ENCODE peak calls at places on chromosome 2, in five cellular contexts. One of them, this sample, is unnamed. For H3K36me3, the result is how much of the 10 kb centered on the place peaks cover.

GRCh38 chr2:27086722-27087446 is at the start of gene KHK:
- DNase-seq in GM23338: peak
- DNase-seq in mammary epithelial cell: no peak
- DNase-seq in right lobe of liver: peak
- DNase-seq in endothelial cell of umbilical vein: no peak
- DNase-seq in this sample: peak

GRCh38 chr2:45889620-45890019 is 238.1 kb downstream of the PRKCE start:
- DNase-seq in GM23338: no peak
- DNase-seq in mammary epithelial cell: no peak
- DNase-seq in right lobe of liver: no peak
- DNase-seq in endothelial cell of umbilical vein: no peak
- DNase-seq in this sample: no peak

GRCh38 chr2:98665638-98666037 is 57.2 kb downstream of the UNC50 start:
- DNase-seq in GM23338: no peak
- DNase-seq in mammary epithelial cell: no peak
- DNase-seq in right lobe of liver: no peak
- DNase-seq in endothelial cell of umbilical vein: no peak
- DNase-seq in this sample: no peak

GRCh38 chr2:174342600-174343342 is 8.0 kb downstream of the SP9 start:
- DNase-seq in GM23338: peak
- DNase-seq in mammary epithelial cell: no peak
- DNase-seq in right lobe of liver: no peak
- DNase-seq in endothelial cell of umbilical vein: peak
- DNase-seq in this sample: no peak

GRCh38 chr2:169272035-169272434 is 90.3 kb downstream of the LRP2 start:
- DNase-seq in GM23338: no peak
- DNase-seq in mammary epithelial cell: no peak
- DNase-seq in right lobe of liver: no peak
- DNase-seq in endothelial cell of umbilical vein: no peak
- DNase-seq in this sample: no peak

GRCh38 chr2:239264838-239265651 is 135.8 kb downstream of the HDAC4 start:
- DNase-seq in GM23338: no peak
- DNase-seq in mammary epithelial cell: no peak
- DNase-seq in right lobe of liver: no peak
- DNase-seq in endothelial cell of umbilical vein: no peak
- DNase-seq in this sample: no peak

GRCh38 chr2:1942146-1942545 is 197.8 kb upstream of the PXDN start:
- DNase-seq in GM23338: no peak
- DNase-seq in mammary epithelial cell: no peak
- DNase-seq in right lobe of liver: no peak
- DNase-seq in endothelial cell of umbilical vein: no peak
- DNase-seq in this sample: no peak

GRCh38 chr2:104321141-104321799 is 532.6 kb upstream of the POU3F3 start:
- DNase-seq in GM23338: peak
- DNase-seq in mammary epithelial cell: no peak
- DNase-seq in right lobe of liver: no peak
- DNase-seq in endothelial cell of umbilical vein: no peak
- DNase-seq in this sample: no peak

GRCh38 chr2:232568161-232568560 is 17.7 kb downstream of the EIF4E2 start:
- DNase-seq in GM23338: no peak
- DNase-seq in mammary epithelial cell: peak
- DNase-seq in right lobe of liver: no peak
- DNase-seq in endothelial cell of umbilical vein: no peak
- DNase-seq in this sample: no peak

GRCh38 chr2:97868986-97869721 is 126.6 kb downstream of the TMEM131 start:
- DNase-seq in GM23338: peak
- DNase-seq in mammary epithelial cell: peak
- DNase-seq in right lobe of liver: no peak
- DNase-seq in endothelial cell of umbilical vein: peak
- DNase-seq in this sample: no peak

GRCh38 chr2:152647417-152648010 is 69.7 kb downstream of the PRPF40A start:
- DNase-seq in GM23338: peak
- DNase-seq in mammary epithelial cell: no peak
- DNase-seq in right lobe of liver: peak
- DNase-seq in endothelial cell of umbilical vein: peak
- DNase-seq in this sample: peak

GRCh38 chr2:83573060-83573459 is 886.0 kb downstream of the SUCLG1 start:
- DNase-seq in GM23338: no peak
- DNase-seq in mammary epithelial cell: no peak
- DNase-seq in right lobe of liver: no peak
- DNase-seq in endothelial cell of umbilical vein: no peak
- DNase-seq in this sample: no peak

GRCh38 chr2:19250906-19251305 is 107.5 kb downstream of the OSR1 start:
- DNase-seq in GM23338: no peak
- DNase-seq in mammary epithelial cell: no peak
- DNase-seq in right lobe of liver: no peak
- DNase-seq in endothelial cell of umbilical vein: no peak
- DNase-seq in this sample: no peak

GRCh38 chr2:5285891-5286290 is 406.3 kb upstream of the SOX11 start:
- DNase-seq in GM23338: no peak
- DNase-seq in mammary epithelial cell: no peak
- DNase-seq in right lobe of liver: no peak
- DNase-seq in endothelial cell of umbilical vein: no peak
- DNase-seq in this sample: no peak

GRCh38 chr2:47035615-47036488 is 119.3 kb downstream of the STPG4 start:
- DNase-seq in GM23338: no peak
- DNase-seq in mammary epithelial cell: no peak
- DNase-seq in right lobe of liver: no peak
- DNase-seq in endothelial cell of umbilical vein: no peak
- DNase-seq in this sample: no peak

GRCh38 chr2:61272421-61273070 is 110.6 kb downstream of the C2orf74 start:
- DNase-seq in GM23338: no peak
- DNase-seq in mammary epithelial cell: no peak
- DNase-seq in right lobe of liver: no peak
- DNase-seq in endothelial cell of umbilical vein: peak
- DNase-seq in this sample: no peak

GRCh38 chr2:175175320-175175719 is 6.2 kb downstream of the ATP5MC3 start:
- DNase-seq in GM23338: no peak
- DNase-seq in mammary epithelial cell: no peak
- DNase-seq in right lobe of liver: no peak
- DNase-seq in endothelial cell of umbilical vein: no peak
- DNase-seq in this sample: no peak

GRCh38 chr2:161312996-161313395 is 4.8 kb downstream of the PSMD14 start:
- DNase-seq in GM23338: no peak
- DNase-seq in mammary epithelial cell: peak
- DNase-seq in right lobe of liver: no peak
- DNase-seq in endothelial cell of umbilical vein: no peak
- DNase-seq in this sample: no peak

GRCh38 chr2:240793313-240794177 is 26.5 kb downstream of the KIF1A start:
- DNase-seq in GM23338: no peak
- DNase-seq in mammary epithelial cell: no peak
- DNase-seq in right lobe of liver: peak
- DNase-seq in endothelial cell of umbilical vein: no peak
- DNase-seq in this sample: peak

GRCh38 chr2:215843579-215843978 is 169.8 kb downstream of the MREG start:
- DNase-seq in GM23338: no peak
- DNase-seq in mammary epithelial cell: peak
- DNase-seq in right lobe of liver: no peak
- DNase-seq in endothelial cell of umbilical vein: peak
- DNase-seq in this sample: no peak

GRCh38 chr2:8374782-8375181 is 307.1 kb upstream of the ID2 start:
- DNase-seq in GM23338: no peak
- DNase-seq in mammary epithelial cell: no peak
- DNase-seq in right lobe of liver: no peak
- DNase-seq in endothelial cell of umbilical vein: no peak
- DNase-seq in this sample: no peak

GRCh38 chr2:212903413-212903812 is 248.0 kb downstream of the IKZF2 start:
- DNase-seq in GM23338: no peak
- DNase-seq in mammary epithelial cell: peak
- DNase-seq in right lobe of liver: no peak
- DNase-seq in endothelial cell of umbilical vein: no peak
- DNase-seq in this sample: no peak

GRCh38 chr2:127254386-127254981 is 34.4 kb upstream of the CYP27C1 start:
- DNase-seq in GM23338: no peak
- DNase-seq in mammary epithelial cell: no peak
- DNase-seq in right lobe of liver: no peak
- DNase-seq in endothelial cell of umbilical vein: no peak
- DNase-seq in this sample: no peak

GRCh38 chr2:98607741-98608117 is 583 bp downstream of the COA5 start:
- DNase-seq in GM23338: no peak
- DNase-seq in mammary epithelial cell: peak
- DNase-seq in right lobe of liver: no peak
- DNase-seq in endothelial cell of umbilical vein: no peak
- DNase-seq in this sample: no peak

GRCh38 chr2:168312036-168312822 is 64.8 kb upstream of the STK39 start:
- DNase-seq in GM23338: no peak
- DNase-seq in mammary epithelial cell: no peak
- DNase-seq in right lobe of liver: no peak
- DNase-seq in endothelial cell of umbilical vein: no peak
- DNase-seq in this sample: no peak

GRCh38 chr2:172995323-172996244 is 80.1 kb upstream of the MAP3K20 start:
- DNase-seq in GM23338: peak
- DNase-seq in mammary epithelial cell: peak
- DNase-seq in right lobe of liver: no peak
- DNase-seq in endothelial cell of umbilical vein: peak
- DNase-seq in this sample: no peak

GRCh38 chr2:235868224-235868623 is 300.0 kb downstream of the GBX2 start:
- DNase-seq in GM23338: no peak
- DNase-seq in mammary epithelial cell: no peak
- DNase-seq in right lobe of liver: no peak
- DNase-seq in endothelial cell of umbilical vein: no peak
- DNase-seq in this sample: no peak
- H3K36me3 ChIP-seq in GM23338: under half
- H3K36me3 ChIP-seq in mammary epithelial cell: under half
- H3K36me3 ChIP-seq in right lobe of liver: under half
- H3K36me3 ChIP-seq in endothelial cell of umbilical vein: under half
- H3K36me3 ChIP-seq in this sample: under half

DNA sequence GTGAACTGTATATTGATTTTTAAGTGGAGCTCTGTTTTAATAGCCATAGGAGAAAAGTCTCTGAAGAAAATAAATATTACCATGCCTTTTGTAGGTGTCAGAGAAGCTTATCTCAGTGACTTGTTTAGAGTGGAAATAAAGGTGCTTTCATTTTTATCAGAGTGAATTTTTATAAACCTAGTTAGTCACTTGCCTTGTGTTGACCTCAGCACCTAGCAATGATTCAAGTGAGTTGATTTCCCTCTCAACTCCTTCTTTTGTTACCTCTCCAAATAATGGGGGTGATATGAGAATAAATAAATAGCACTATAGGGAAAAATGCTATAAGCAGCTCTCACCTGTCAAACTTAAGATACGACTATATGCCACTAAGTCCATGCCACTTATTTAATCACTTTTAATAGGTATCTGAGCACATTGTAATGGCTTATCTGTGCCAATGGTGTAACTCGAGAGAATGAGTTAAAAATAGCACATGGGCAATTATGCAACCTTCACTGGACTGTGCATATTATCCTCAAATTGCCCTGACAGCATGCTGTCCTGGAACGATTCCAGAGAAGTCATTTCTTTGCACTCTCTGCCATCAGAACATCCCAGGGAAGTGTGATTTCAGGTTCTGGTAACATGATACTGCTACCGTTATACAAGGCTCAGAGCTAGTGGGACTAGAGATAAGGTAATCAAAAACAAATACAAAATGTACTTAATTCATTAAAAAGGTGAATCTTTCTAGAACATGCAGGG is 290.8 kb downstream of the CCDC85A start:
- DNase-seq in GM23338: no peak
- DNase-seq in mammary epithelial cell: no peak
- DNase-seq in right lobe of liver: peak
- DNase-seq in endothelial cell of umbilical vein: no peak
- DNase-seq in this sample: no peak
- H3K4me3 ChIP-seq in GM23338: no peak
- H3K4me3 ChIP-seq in mammary epithelial cell: no peak
- H3K4me3 ChIP-seq in right lobe of liver: no peak
- H3K4me3 ChIP-seq in endothelial cell of umbilical vein: no peak
- H3K4me3 ChIP-seq in this sample: no peak

GRCh38 chr2:134154269-134154668 is 99.6 kb upstream of the MGAT5 start:
- DNase-seq in GM23338: no peak
- DNase-seq in mammary epithelial cell: no peak
- DNase-seq in right lobe of liver: no peak
- DNase-seq in endothelial cell of umbilical vein: peak
- DNase-seq in this sample: no peak
- H3K36me3 ChIP-seq in GM23338: under half
- H3K36me3 ChIP-seq in mammary epithelial cell: under half
- H3K36me3 ChIP-seq in right lobe of liver: under half
- H3K36me3 ChIP-seq in endothelial cell of umbilical vein: under half
- H3K36me3 ChIP-seq in this sample: under half

DNA sequence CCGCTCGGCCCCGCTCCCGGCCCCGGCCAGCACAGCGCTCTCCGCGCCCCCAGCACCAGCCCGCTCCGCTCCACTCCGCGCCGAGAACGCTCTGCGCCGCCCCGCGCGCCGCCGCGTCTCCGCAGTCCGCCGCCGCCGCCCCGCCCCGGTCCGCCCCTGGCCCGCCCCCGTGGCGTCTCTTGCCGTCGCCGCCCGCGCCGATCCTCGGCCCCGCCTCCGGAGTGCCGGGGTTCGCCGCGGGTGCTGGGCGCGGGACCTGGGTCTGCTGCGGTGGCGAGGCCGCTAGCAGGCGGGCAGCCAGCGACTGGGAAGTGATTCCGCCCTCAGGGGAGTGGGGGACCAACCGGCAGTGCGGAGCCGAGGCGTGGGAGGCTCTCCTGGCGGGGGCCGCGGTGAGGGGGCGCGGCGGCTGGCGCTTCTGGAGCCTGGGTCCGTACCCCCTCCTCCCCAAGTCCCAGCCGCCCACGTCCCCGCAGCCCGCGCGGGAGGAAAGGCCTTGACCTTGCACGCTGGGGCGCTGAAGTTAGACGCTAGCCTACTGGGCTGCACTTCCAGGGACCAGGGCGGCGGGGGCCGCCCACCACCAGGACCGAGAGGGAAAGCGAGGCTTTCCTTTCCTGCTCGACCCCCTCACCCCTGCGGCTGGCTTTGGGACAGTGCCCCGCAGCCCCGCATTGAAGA is at the start of gene HS6ST1:
- DNase-seq in GM23338: peak
- DNase-seq in mammary epithelial cell: peak
- DNase-seq in right lobe of liver: peak
- DNase-seq in endothelial cell of umbilical vein: peak
- DNase-seq in this sample: peak
- H3K4me3 ChIP-seq in GM23338: peak
- H3K4me3 ChIP-seq in mammary epithelial cell: peak
- H3K4me3 ChIP-seq in right lobe of liver: peak
- H3K4me3 ChIP-seq in endothelial cell of umbilical vein: peak
- H3K4me3 ChIP-seq in this sample: peak

DNA sequence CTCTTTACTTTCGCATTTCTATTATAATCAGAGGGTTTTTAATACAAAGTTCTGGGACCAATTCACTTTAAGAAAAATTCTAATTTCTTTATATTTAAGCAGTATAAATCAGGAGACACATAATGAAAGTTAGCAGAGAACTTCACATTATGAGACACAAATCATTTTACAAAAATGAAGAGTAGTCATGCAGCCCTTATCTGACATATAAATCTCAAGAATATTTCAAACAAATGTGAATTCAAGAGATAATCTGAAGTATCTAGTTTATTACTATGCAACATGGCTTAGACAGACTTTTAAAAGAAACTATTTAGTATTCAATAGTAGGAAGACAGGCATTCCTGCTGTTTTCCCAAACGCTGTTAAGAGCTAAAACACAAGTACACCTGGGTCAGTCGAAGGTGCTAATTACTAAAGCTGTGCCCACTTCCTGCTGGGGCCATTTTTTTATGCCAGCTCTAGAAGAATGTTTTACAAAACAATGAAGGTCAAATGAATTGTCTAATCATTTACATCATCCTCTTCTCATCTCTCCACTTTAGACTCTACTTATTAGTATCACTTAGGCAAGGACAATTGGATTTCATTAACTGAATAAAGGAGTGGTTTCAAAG is 40.2 kb downstream of the CWC22 start:
- DNase-seq in GM23338: peak
- DNase-seq in mammary epithelial cell: no peak
- DNase-seq in right lobe of liver: no peak
- DNase-seq in endothelial cell of umbilical vein: no peak
- DNase-seq in this sample: no peak
- H3K36me3 ChIP-seq in GM23338: under half
- H3K36me3 ChIP-seq in mammary epithelial cell: under half
- H3K36me3 ChIP-seq in right lobe of liver: under half
- H3K36me3 ChIP-seq in endothelial cell of umbilical vein: under half
- H3K36me3 ChIP-seq in this sample: under half

GRCh38 chr2:25204190-25204838 is 35.9 kb upstream of the POMC start:
- DNase-seq in GM23338: peak
- DNase-seq in mammary epithelial cell: no peak
- DNase-seq in right lobe of liver: no peak
- DNase-seq in endothelial cell of umbilical vein: peak
- DNase-seq in this sample: no peak
- H3K4me3 ChIP-seq in GM23338: peak
- H3K4me3 ChIP-seq in mammary epithelial cell: no peak
- H3K4me3 ChIP-seq in right lobe of liver: no peak
- H3K4me3 ChIP-seq in endothelial cell of umbilical vein: no peak
- H3K4me3 ChIP-seq in this sample: no peak

This sample was measured in pancreas.